ENCODE peak calls at places on chromosomes 12 and 14, in seven cellular contexts. R is GM04504; G is activated CD8-positive, alpha-beta memory T cell treated with anti-CD3 and anti-CD28 coated beads for 48 hours; I is NCI-H187 treated with DMSO at 0.1 percent for 48 hours; U is GM06990; A is H54; K is SK-N-MC. S is an unnamed sample.

GRCh38 chr14:97275276-97275675 is 478.1 kb downstream of the VRK1 start:
- DNase-seq in G (no peak), A (no peak), K (no peak), U (no peak), I (no peak), R (no peak), S (no peak)

GRCh38 chr14:94378527-94379290 is 9.7 kb downstream of the SERPINA1 start:
- DNase-seq in R (no peak), K (no peak), A (no peak), U (no peak), I (no peak), G (no peak), S (no peak)

GRCh38 chr14:103250181-103250580 is 83.9 kb upstream of the EIF5 start:
- DNase-seq in U (no peak), A (no peak), I (no peak), R (no peak), G (no peak), K (no peak), S (no peak)

GRCh38 chr14:32682219-32682618 is 256.5 kb upstream of the NPAS3 start:
- DNase-seq in A (no peak), U (no peak), I (no peak), K (no peak), R (no peak), G (no peak), S (no peak)

GRCh38 chr14:101494826-101495225 is 66.5 kb upstream of the DIO3 start:
- DNase-seq in G (no peak), I (no peak), R (no peak), A (no peak), K (no peak), U (no peak), S (no peak)

GRCh38 chr12:122326597-122326996 is 60.3 kb upstream of the VPS33A start:
- DNase-seq in G (no peak), A (no peak), U (no peak), R (no peak), K (no peak), I (no peak), S (no peak)

GRCh38 chr12:108312885-108313203 is 26.3 kb downstream of the CMKLR1 start:
- DNase-seq in K (no peak), A (no peak), G (no peak), I (no peak), U (no peak), R (no peak), S (no peak)

GRCh38 chr12:48334807-48335206 is 15.9 kb downstream of the ZNF641 start:
- DNase-seq in K (no peak), R (no peak), G (no peak), U (no peak), A (no peak), I (no peak), S (no peak)

GRCh38 chr12:59372971-59373370 is 222.9 kb upstream of the SLC16A7 start:
- DNase-seq in R (no peak), U (no peak), I (no peak), K (no peak), A (no peak), G (no peak), S (no peak)

GRCh38 chr12:69837191-69838085 is 12.4 kb downstream of the MYRFL start:
- DNase-seq in A (no peak), K (no peak), U (no peak), I (no peak), G (no peak), R (no peak), S (no peak)

GRCh38 chr14:66628646-66629045 is 120.7 kb downstream of the GPHN start:
- DNase-seq in R (no peak), K (no peak), G (no peak), U (no peak), A (no peak), I (no peak), S (no peak)

GRCh38 chr12:98559666-98560065 is 33.8 kb upstream of the SLC25A3 start:
- DNase-seq in A (no peak), I (no peak), R (no peak), K (no peak), G (no peak), U (no peak), S (no peak)

GRCh38 chr12:79848321-79848720 is 86.6 kb downstream of the PPP1R12A start:
- DNase-seq in G (no peak), I (no peak), U (no peak), R (no peak), A (no peak), K (peak; percentile 18), S (no peak)

GRCh38 chr12:76375939-76376338 is 27.7 kb upstream of the BBS10 start:
- DNase-seq in U (no peak), A (no peak), K (no peak), R (no peak), I (no peak), G (no peak), S (no peak)

GRCh38 chr14:71212093-71212492 is 304.8 kb downstream of the PCNX1 start:
- DNase-seq in R (no peak), A (no peak), G (no peak), I (no peak), K (no peak), U (no peak), S (no peak)

GRCh38 chr14:60655114-60655897 is 6.0 kb upstream of the SIX1 start:
- DNase-seq in A (no peak), I (peak; percentile 72), G (no peak), R (no peak), U (no peak), K (no peak), S (peak; percentile 76)

GRCh38 chr12:93308281-93308680 is 69.4 kb upstream of the NUDT4 start:
- DNase-seq in I (no peak), U (no peak), K (no peak), R (no peak), A (no peak), G (no peak), S (no peak)

GRCh38 chr12:124388679-124389536 is 94.0 kb downstream of the RFLNA start:
- DNase-seq in I (no peak), G (peak; percentile 18), R (no peak), K (no peak), U (peak; percentile 53), A (peak; percentile 68), S (peak; percentile 65)

GRCh38 chr12:132351751-132352495 is 22.5 kb upstream of the GALNT9 start:
- DNase-seq in K (no peak), G (no peak), R (no peak), A (no peak), I (no peak), U (no peak), S (no peak)

GRCh38 chr14:68444449-68445168 is 348.3 kb downstream of the ZFP36L1 start:
- DNase-seq in U (no peak), A (no peak), G (no peak), K (no peak), R (no peak), I (no peak), S (peak; percentile 57)

GRCh38 chr14:68359862-68360552 is 432.9 kb downstream of the ZFP36L1 start:
- DNase-seq in I (no peak), U (no peak), G (no peak), A (no peak), K (no peak), R (no peak), S (no peak)

GRCh38 chr14:30521899-30522736 is 36.8 kb upstream of the G2E3 start:
- DNase-seq in G (no peak), A (no peak), U (peak; percentile 16), I (peak; percentile 39), K (peak; percentile 10), R (peak; percentile 6), S (peak; percentile 56)

GRCh38 chr12:31323466-31324115 is 2.4 kb downstream of the SINHCAF start:
- DNase-seq in R (no peak), I (no peak), A (peak; percentile 28), G (peak; percentile 13), U (peak; percentile 80), K (no peak), S (no peak)

GRCh38 chr12:132622437-132623071 is 4.0 kb downstream of the P2RX2 start:
- DNase-seq in K (no peak), I (no peak), A (peak; percentile 83), R (peak; percentile 42), U (no peak), G (no peak), S (no peak)

S was measured in NCI-H2107.